ENCODE peak calls at places on chromosomes 6 and 20, in five cellular contexts. One of them, this sample, is unnamed.

GRCh38 chr6:154605207-154605877 is 94.9 kb upstream of the CNKSR3 start:
- DNase-seq in activated naive CD4-positive, alpha-beta T cell: no peak
- DNase-seq in RWPE2: no peak
- DNase-seq in GM10248: peak
- DNase-seq in left colon: no peak
- DNase-seq in this sample: no peak

GRCh38 chr20:17985388-17986018 is 16.7 kb downstream of the MGME1 start:
- DNase-seq in activated naive CD4-positive, alpha-beta T cell: no peak
- DNase-seq in RWPE2: no peak
- DNase-seq in GM10248: no peak
- DNase-seq in left colon: no peak
- DNase-seq in this sample: no peak

GRCh38 chr6:11710221-11710836 is 68.3 kb downstream of the ADTRP start:
- DNase-seq in activated naive CD4-positive, alpha-beta T cell: peak
- DNase-seq in RWPE2: no peak
- DNase-seq in GM10248: no peak
- DNase-seq in left colon: no peak
- DNase-seq in this sample: peak

GRCh38 chr6:127690092-127690491 is 113.1 kb downstream of the C6orf58 start:
- DNase-seq in activated naive CD4-positive, alpha-beta T cell: no peak
- DNase-seq in RWPE2: no peak
- DNase-seq in GM10248: no peak
- DNase-seq in left colon: no peak
- DNase-seq in this sample: no peak

GRCh38 chr20:52236292-52236691 is 44.7 kb upstream of the ZFP64 start:
- DNase-seq in activated naive CD4-positive, alpha-beta T cell: no peak
- DNase-seq in RWPE2: no peak
- DNase-seq in GM10248: no peak
- DNase-seq in left colon: no peak
- DNase-seq in this sample: no peak

GRCh38 chr20:51009303-51010042 is 13.4 kb downstream of the KCNG1 start:
- DNase-seq in activated naive CD4-positive, alpha-beta T cell: no peak
- DNase-seq in RWPE2: no peak
- DNase-seq in GM10248: no peak
- DNase-seq in left colon: no peak
- DNase-seq in this sample: no peak

GRCh38 chr6:99434702-99435530 is 9.8 kb upstream of the PNISR start:
- DNase-seq in activated naive CD4-positive, alpha-beta T cell: no peak
- DNase-seq in RWPE2: no peak
- DNase-seq in GM10248: peak
- DNase-seq in left colon: no peak
- DNase-seq in this sample: no peak

GRCh38 chr6:31070711-31071197 is 41.6 kb downstream of the C6orf15 start:
- DNase-seq in activated naive CD4-positive, alpha-beta T cell: no peak
- DNase-seq in RWPE2: no peak
- DNase-seq in GM10248: no peak
- DNase-seq in left colon: no peak
- DNase-seq in this sample: peak

GRCh38 chr20:57509665-57510237 is 15.2 kb downstream of the CTCFL start:
- DNase-seq in activated naive CD4-positive, alpha-beta T cell: no peak
- DNase-seq in RWPE2: no peak
- DNase-seq in GM10248: peak
- DNase-seq in left colon: no peak
- DNase-seq in this sample: peak

GRCh38 chr6:108168026-108168463 is 2.2 kb downstream of the NR2E1 start:
- DNase-seq in activated naive CD4-positive, alpha-beta T cell: no peak
- DNase-seq in RWPE2: no peak
- DNase-seq in GM10248: no peak
- DNase-seq in left colon: no peak
- DNase-seq in this sample: no peak

GRCh38 chr6:145087034-145087433 is 648.3 kb downstream of the EPM2A start:
- DNase-seq in activated naive CD4-positive, alpha-beta T cell: no peak
- DNase-seq in RWPE2: no peak
- DNase-seq in GM10248: no peak
- DNase-seq in left colon: no peak
- DNase-seq in this sample: no peak

GRCh38 chr6:47016236-47016635 is 25.9 kb downstream of the ADGRF1 start:
- DNase-seq in activated naive CD4-positive, alpha-beta T cell: no peak
- DNase-seq in RWPE2: no peak
- DNase-seq in GM10248: no peak
- DNase-seq in left colon: no peak
- DNase-seq in this sample: no peak